ENCODE peak calls at places on chromosomes 6 and 20, in seven cellular contexts. One of them, this sample, is unnamed.
A peak's percentile ranks its signal among the peaks of the same experiment; 100 is the strongest.

GRCh38 chr6:4906942-4907300 is 96.9 kb downstream of the RPP40 start:
- DNase-seq in body of pancreas: no peak
- DNase-seq in A549: no peak
- DNase-seq in activated T-cell treated with anti-CD3 and anti-CD28 coated beads for 1 hour: no peak
- DNase-seq in M059J: no peak
- DNase-seq in iPS-NIHi11: no peak
- DNase-seq in type B pancreatic cell: no peak
- DNase-seq in this sample: no peak

GRCh38 chr6:100472674-100473073 is 8.0 kb upstream of the SIM1 start:
- DNase-seq in body of pancreas: no peak
- DNase-seq in A549: no peak
- DNase-seq in activated T-cell treated with anti-CD3 and anti-CD28 coated beads for 1 hour: no peak
- DNase-seq in M059J: peak; percentile 93
- DNase-seq in iPS-NIHi11: no peak
- DNase-seq in type B pancreatic cell: no peak
- DNase-seq in this sample: no peak

GRCh38 chr6:47209632-47210031 is 100.1 kb downstream of the TNFRSF21 start:
- DNase-seq in body of pancreas: no peak
- DNase-seq in A549: no peak
- DNase-seq in activated T-cell treated with anti-CD3 and anti-CD28 coated beads for 1 hour: no peak
- DNase-seq in M059J: peak; percentile 36
- DNase-seq in iPS-NIHi11: no peak
- DNase-seq in type B pancreatic cell: no peak
- DNase-seq in this sample: no peak

GRCh38 chr20:44911264-44911921 is 1.5 kb downstream of the PABPC1L start:
- DNase-seq in body of pancreas: peak; percentile 72
- DNase-seq in A549: peak; percentile 78
- DNase-seq in activated T-cell treated with anti-CD3 and anti-CD28 coated beads for 1 hour: peak; percentile 28
- DNase-seq in M059J: peak; percentile 62
- DNase-seq in iPS-NIHi11: peak; percentile 90
- DNase-seq in type B pancreatic cell: no peak
- DNase-seq in this sample: peak; percentile 85

GRCh38 chr20:53937330-53937729 is 133.1 kb downstream of the BCAS1 start:
- DNase-seq in body of pancreas: no peak
- DNase-seq in A549: no peak
- DNase-seq in activated T-cell treated with anti-CD3 and anti-CD28 coated beads for 1 hour: no peak
- DNase-seq in M059J: peak; percentile 24
- DNase-seq in iPS-NIHi11: no peak
- DNase-seq in type B pancreatic cell: no peak
- DNase-seq in this sample: no peak

GRCh38 chr20:33009214-33010132 is 2.0 kb downstream of the BPIFB2 start:
- DNase-seq in body of pancreas: no peak
- DNase-seq in A549: no peak
- DNase-seq in activated T-cell treated with anti-CD3 and anti-CD28 coated beads for 1 hour: no peak
- DNase-seq in M059J: no peak
- DNase-seq in iPS-NIHi11: no peak
- DNase-seq in type B pancreatic cell: no peak
- DNase-seq in this sample: no peak

GRCh38 chr6:143594647-143595046 is 83.1 kb upstream of the PHACTR2 start:
- DNase-seq in body of pancreas: no peak
- DNase-seq in A549: no peak
- DNase-seq in activated T-cell treated with anti-CD3 and anti-CD28 coated beads for 1 hour: no peak
- DNase-seq in M059J: peak; percentile 69
- DNase-seq in iPS-NIHi11: no peak
- DNase-seq in type B pancreatic cell: no peak
- DNase-seq in this sample: no peak

GRCh38 chr6:54987906-54988305 is 141.3 kb downstream of the FAM83B start:
- DNase-seq in body of pancreas: no peak
- DNase-seq in A549: no peak
- DNase-seq in activated T-cell treated with anti-CD3 and anti-CD28 coated beads for 1 hour: no peak
- DNase-seq in M059J: no peak
- DNase-seq in iPS-NIHi11: no peak
- DNase-seq in type B pancreatic cell: no peak
- DNase-seq in this sample: no peak

GRCh38 chr20:49281059-49281912 is 3.4 kb upstream of the ZNFX1 start:
- DNase-seq in body of pancreas: no peak
- DNase-seq in A549: no peak
- DNase-seq in activated T-cell treated with anti-CD3 and anti-CD28 coated beads for 1 hour: no peak
- DNase-seq in M059J: no peak
- DNase-seq in iPS-NIHi11: peak; percentile 28
- DNase-seq in type B pancreatic cell: no peak
- DNase-seq in this sample: no peak

GRCh38 chr20:24462461-24463010 is 6.9 kb upstream of the SYNDIG1 start:
- DNase-seq in body of pancreas: no peak
- DNase-seq in A549: no peak
- DNase-seq in activated T-cell treated with anti-CD3 and anti-CD28 coated beads for 1 hour: no peak
- DNase-seq in M059J: no peak
- DNase-seq in iPS-NIHi11: peak; percentile 36
- DNase-seq in type B pancreatic cell: no peak
- DNase-seq in this sample: no peak

GRCh38 chr6:146917182-146917581 is 287.0 kb upstream of the STXBP5 start:
- DNase-seq in body of pancreas: no peak
- DNase-seq in A549: no peak
- DNase-seq in activated T-cell treated with anti-CD3 and anti-CD28 coated beads for 1 hour: no peak
- DNase-seq in M059J: no peak
- DNase-seq in iPS-NIHi11: no peak
- DNase-seq in type B pancreatic cell: no peak
- DNase-seq in this sample: no peak

GRCh38 chr6:135673671-135674309 is 176.2 kb upstream of the AHI1 start:
- DNase-seq in body of pancreas: no peak
- DNase-seq in A549: no peak
- DNase-seq in activated T-cell treated with anti-CD3 and anti-CD28 coated beads for 1 hour: no peak
- DNase-seq in M059J: peak; percentile 89
- DNase-seq in iPS-NIHi11: no peak
- DNase-seq in type B pancreatic cell: no peak
- DNase-seq in this sample: no peak

GRCh38 chr6:30884521-30885480 is 482 bp downstream of the DDR1 start:
- DNase-seq in body of pancreas: peak; percentile 55
- DNase-seq in A549: peak; percentile 47
- DNase-seq in activated T-cell treated with anti-CD3 and anti-CD28 coated beads for 1 hour: no peak
- DNase-seq in M059J: peak; percentile 89
- DNase-seq in iPS-NIHi11: peak; percentile 75
- DNase-seq in type B pancreatic cell: no peak
- DNase-seq in this sample: peak; percentile 39

GRCh38 chr6:16243055-16243454 is 4.7 kb downstream of the GMPR start:
- DNase-seq in body of pancreas: no peak
- DNase-seq in A549: no peak
- DNase-seq in activated T-cell treated with anti-CD3 and anti-CD28 coated beads for 1 hour: no peak
- DNase-seq in M059J: peak; percentile 98
- DNase-seq in iPS-NIHi11: no peak
- DNase-seq in type B pancreatic cell: no peak
- DNase-seq in this sample: no peak

GRCh38 chr20:58994390-58995159 is 12.5 kb downstream of the CTSZ start:
- DNase-seq in body of pancreas: no peak
- DNase-seq in A549: no peak
- DNase-seq in activated T-cell treated with anti-CD3 and anti-CD28 coated beads for 1 hour: no peak
- DNase-seq in M059J: no peak
- DNase-seq in iPS-NIHi11: no peak
- DNase-seq in type B pancreatic cell: no peak
- DNase-seq in this sample: no peak

GRCh38 chr6:110448846-110449544 is 27.4 kb downstream of the SLC22A16 start:
- DNase-seq in body of pancreas: no peak
- DNase-seq in A549: no peak
- DNase-seq in activated T-cell treated with anti-CD3 and anti-CD28 coated beads for 1 hour: no peak
- DNase-seq in M059J: no peak
- DNase-seq in iPS-NIHi11: no peak
- DNase-seq in type B pancreatic cell: no peak
- DNase-seq in this sample: no peak

GRCh38 chr20:38321959-38322598 is 18.1 kb downstream of the BPI start:
- DNase-seq in body of pancreas: no peak
- DNase-seq in A549: peak; percentile 55
- DNase-seq in activated T-cell treated with anti-CD3 and anti-CD28 coated beads for 1 hour: no peak
- DNase-seq in M059J: peak; percentile 77
- DNase-seq in iPS-NIHi11: peak; percentile 82
- DNase-seq in type B pancreatic cell: no peak
- DNase-seq in this sample: no peak

GRCh38 chr6:10528170-10528981 is 7.2 kb downstream of the GCNT2 start:
- DNase-seq in body of pancreas: peak; percentile 45
- DNase-seq in A549: peak; percentile 66
- DNase-seq in activated T-cell treated with anti-CD3 and anti-CD28 coated beads for 1 hour: no peak
- DNase-seq in M059J: peak; percentile 83
- DNase-seq in iPS-NIHi11: no peak
- DNase-seq in type B pancreatic cell: no peak
- DNase-seq in this sample: peak; percentile 44

GRCh38 chr6:1110164-1110563 is 201.7 kb upstream of the FOXQ1 start:
- DNase-seq in body of pancreas: no peak
- DNase-seq in A549: no peak
- DNase-seq in activated T-cell treated with anti-CD3 and anti-CD28 coated beads for 1 hour: no peak
- DNase-seq in M059J: peak; percentile 54
- DNase-seq in iPS-NIHi11: no peak
- DNase-seq in type B pancreatic cell: no peak
- DNase-seq in this sample: no peak